ENCODE peak calls at places on chromosomes 3 and 15, in six cellular contexts. J is GOT3; B is T-helper 22 cell; G is transverse colon; N is CD8-positive, alpha-beta memory T cell; Z is activated effector memory CD4-positive, alpha-beta T cell treated with Interleukin-2 at 50 U/mL for 16 hours. X is an unnamed sample.

GRCh38 chr3:183265157-183265642 is 12.1 kb downstream of the B3GNT5 start:
- DNase-seq in J (no peak), B (no peak), G (no peak), N (no peak), Z (no peak), X (no peak)

GRCh38 chr3:129793947-129794318 is 99.6 kb downstream of the TMCC1 start:
- DNase-seq in J (no peak), B (no peak), G (no peak), N (no peak), Z (no peak), X (no peak)

GRCh38 chr3:97125902-97126499 is 311.6 kb downstream of the EPHA6 start:
- DNase-seq in J (no peak), B (no peak), G (no peak), N (no peak), Z (no peak), X (no peak)

GRCh38 chr15:88649286-88649733 is 10.5 kb downstream of the ISG20 start:
- DNase-seq in J (no peak), B (peak; percentile 19), G (peak; percentile 52), N (peak; percentile 39), Z (peak; percentile 64), X (no peak)

GRCh38 chr3:80232760-80233159 is 465.0 kb upstream of the ROBO1 start:
- DNase-seq in J (no peak), B (no peak), G (no peak), N (no peak), Z (no peak), X (no peak)

GRCh38 chr15:88043396-88043795 is 213.1 kb downstream of the NTRK3 start:
- DNase-seq in J (no peak), B (no peak), G (no peak), N (no peak), Z (no peak), X (no peak)

GRCh38 chr3:41365973-41366372 is 166.7 kb downstream of the CTNNB1 start:
- DNase-seq in J (no peak), B (no peak), G (no peak), N (no peak), Z (no peak), X (no peak)

GRCh38 chr3:113268917-113269316 is 57.6 kb downstream of the BOC start:
- DNase-seq in J (no peak), B (no peak), G (no peak), N (no peak), Z (no peak), X (no peak)

GRCh38 chr15:42123546-42123945 is 29.2 kb upstream of the PLA2G4D start:
- DNase-seq in J (no peak), B (no peak), G (no peak), N (no peak), Z (no peak), X (no peak)

GRCh38 chr15:45253330-45253729 is 1.3 kb downstream of the SLC28A2 start:
- DNase-seq in J (no peak), B (no peak), G (no peak), N (no peak), Z (no peak), X (no peak)

GRCh38 chr3:39383190-39383912 is at the start of gene SLC25A38:
- DNase-seq in J (no peak), B (peak; percentile 71), G (peak; percentile 85), N (peak; percentile 71), Z (peak; percentile 70), X (peak; percentile 78)

GRCh38 chr15:90959894-90960293 is 5.2 kb downstream of the RCCD1 start:
- DNase-seq in J (no peak), B (no peak), G (no peak), N (no peak), Z (no peak), X (peak; percentile 29)

GRCh38 chr3:77620009-77620408 is 580.1 kb downstream of the ROBO2 start:
- DNase-seq in J (no peak), B (no peak), G (no peak), N (no peak), Z (no peak), X (no peak)

GRCh38 chr15:89409993-89410767 is 75.6 kb upstream of the POLG start:
- DNase-seq in J (no peak), B (no peak), G (no peak), N (no peak), Z (no peak), X (no peak)

GRCh38 chr3:35616346-35616745 is 23.0 kb upstream of the ARPP21 start:
- DNase-seq in J (no peak), B (no peak), G (no peak), N (no peak), Z (no peak), X (no peak)

GRCh38 chr3:73350988-73351387 is 273.8 kb downstream of the PDZRN3 start:
- DNase-seq in J (no peak), B (no peak), G (no peak), N (no peak), Z (no peak), X (no peak)

X was measured in mucosa of gallbladder.